ENCODE peak calls at places on chromosomes 11 and 22, in five cellular contexts. N is HEK293T; F is CD4-positive, alpha-beta memory T cell; P is stimulated activated CD4-positive, alpha-beta T cell treated with anti-CD3 and anti-CD28 coated beads, Interleukin-2, amount 100 ng/mL, for 48 hours; A is MM.1S. C is an unnamed sample.

GRCh38 chr11:19281041-19281440 is 40.3 kb upstream of the E2F8 start:
- DNase-seq in F (no peak), P (no peak), N (no peak), A (peak; percentile 56), C (no peak)

GRCh38 chr11:36441610-36442208 is 68.4 kb downstream of the TRAF6 start:
- DNase-seq in F (no peak), N (no peak), P (no peak), A (no peak), C (no peak)

GRCh38 chr22:39666495-39666894 is 95.9 kb downstream of the CACNA1I start:
- DNase-seq in A (no peak), F (no peak), N (no peak), P (no peak), C (no peak)

GRCh38 chr11:14424096-14424495 is 65.1 kb upstream of the RRAS2 start:
- DNase-seq in A (no peak), F (no peak), P (no peak), N (no peak), C (peak; percentile 41)

GRCh38 chr11:2077061-2077802 is 62.0 kb downstream of the IGF2 start:
- DNase-seq in A (no peak), N (no peak), P (no peak), F (peak; percentile 27), C (peak; percentile 22)

GRCh38 chr22:42931421-42932196 is 74.5 kb upstream of the ARFGAP3 start:
- DNase-seq in P (no peak), F (no peak), N (no peak), A (no peak), C (peak; percentile 40)

GRCh38 chr22:47304854-47305253 is 542.4 kb downstream of the TBC1D22A start:
- DNase-seq in P (no peak), N (no peak), A (no peak), F (no peak), C (no peak)

GRCh38 chr22:38554281-38554680 is 15.7 kb downstream of the DMC1 start:
- DNase-seq in P (no peak), F (no peak), A (no peak), N (no peak), C (peak; percentile 82)

GRCh38 chr22:23219787-23220484 is 39.6 kb downstream of the BCR start:
- DNase-seq in F (no peak), N (no peak), P (peak; percentile 59), A (no peak), C (no peak)